ENCODE peak calls at places on chromosome 9, in four cellular contexts. A is GM23248, Y is GM12878, T is neural progenitor cell. N is an unnamed sample.

GRCh38 chr9:24616858-24617257 is 71.2 kb upstream of the IZUMO3 start:
- DNase-seq in A (no peak), Y (no peak), T (no peak), N (no peak)

GRCh38 chr9:37293664-37294524 is 128.6 kb upstream of the GRHPR start:
- DNase-seq in A (peak; percentile 58), Y (peak; percentile 91), T (peak; percentile 11), N (peak; percentile 27)

GRCh38 chr9:38393128-38393809 is 767 bp downstream of the ALDH1B1 start:
- DNase-seq in A (peak; percentile 34), Y (no peak), T (no peak), N (peak; percentile 8)

GRCh38 chr9:89352451-89352850 is 34.2 kb downstream of the SECISBP2 start:
- DNase-seq in A (no peak), Y (no peak), T (no peak), N (no peak)

GRCh38 chr9:91047993-91048607 is 246.5 kb downstream of the SYK start:
- DNase-seq in A (peak; percentile 90), Y (no peak), T (no peak), N (no peak)

GRCh38 chr9:108196332-108196731 is 659.5 kb downstream of the ACTL7B start:
- DNase-seq in A (no peak), Y (no peak), T (no peak), N (no peak)

GRCh38 chr9:33439731-33440130 is 7.7 kb downstream of the AQP3 start:
- DNase-seq in A (peak; percentile 66), Y (no peak), T (no peak), N (no peak)

GRCh38 chr9:130846487-130847305 is 11.6 kb downstream of the ABL1 start:
- DNase-seq in A (peak; percentile 79), Y (no peak), T (no peak), N (no peak)

GRCh38 chr9:100170556-100170955 is 71.5 kb downstream of the INVS start:
- DNase-seq in A (peak; percentile 19), Y (no peak), T (no peak), N (no peak)

GRCh38 chr9:97412628-97413382 is 909 bp downstream of the TDRD7 start:
- DNase-seq in A (peak; percentile 7), Y (no peak), T (no peak), N (peak; percentile 31)

GRCh38 chr9:2593754-2594153 is 27.8 kb upstream of the VLDLR start:
- DNase-seq in A (no peak), Y (no peak), T (no peak), N (no peak)

GRCh38 chr9:89036383-89036782 is 45.1 kb downstream of the S1PR3 start:
- DNase-seq in A (no peak), Y (no peak), T (no peak), N (no peak)

GRCh38 chr9:38380230-38380871 is 12.2 kb upstream of the ALDH1B1 start:
- DNase-seq in A (peak; percentile 45), Y (no peak), T (no peak), N (no peak)

GRCh38 chr9:101220341-101220740 is 164.5 kb downstream of the BAAT start:
- DNase-seq in A (no peak), Y (no peak), T (no peak), N (no peak)

GRCh38 chr9:94973491-94973941 is 247.0 kb downstream of the AOPEP start:
- DNase-seq in A (peak; percentile 42), Y (no peak), T (no peak), N (no peak)

GRCh38 chr9:26175264-26175663 is 497.0 kb upstream of the TUSC1 start:
- DNase-seq in A (peak; percentile 62), Y (no peak), T (no peak), N (no peak)

GRCh38 chr9:71909887-71910601 is 949 bp downstream of the ABHD17B start:
- DNase-seq in A (peak; percentile 63), Y (no peak), T (peak; percentile 86), N (peak; percentile 65)

GRCh38 chr9:127770905-127771569 is 7.4 kb downstream of the SH2D3C start:
- DNase-seq in A (peak; percentile 96), Y (peak; percentile 90), T (peak; percentile 99), N (peak; percentile 97)

GRCh38 chr9:88533951-88534455 is 975 bp upstream of the NXNL2 start:
- DNase-seq in A (peak; percentile 65), Y (no peak), T (peak; percentile 38), N (no peak)

GRCh38 chr9:37693265-37693664 is 42.5 kb downstream of the FRMPD1 start:
- DNase-seq in A (peak; percentile 35), Y (no peak), T (no peak), N (no peak)

GRCh38 chr9:20558609-20559016 is 63.7 kb downstream of the MLLT3 start:
- DNase-seq in A (peak; percentile 97), Y (no peak), T (peak; percentile 4), N (no peak)

GRCh38 chr9:70789086-70789485 is 332.3 kb downstream of the TRPM3 start:
- DNase-seq in A (no peak), Y (no peak), T (no peak), N (no peak)

GRCh38 chr9:34624475-34624984 is 4.2 kb upstream of the DCTN3 start:
- DNase-seq in A (no peak), Y (no peak), T (peak; percentile 86), N (no peak)

GRCh38 chr9:124790301-124790700 is 13.4 kb downstream of the OLFML2A start:
- DNase-seq in A (no peak), Y (no peak), T (no peak), N (no peak)

GRCh38 chr9:37324691-37325490 is 97.6 kb upstream of the GRHPR start:
- DNase-seq in A (no peak), Y (no peak), T (peak; percentile 51), N (no peak)

GRCh38 chr9:126624912-126625311 is 11.2 kb downstream of the LMX1B start:
- DNase-seq in A (no peak), Y (no peak), T (peak; percentile 84), N (no peak)

GRCh38 chr9:78714591-78714990 is 417.7 kb downstream of the PSAT1 start:
- DNase-seq in A (peak; percentile 75), Y (no peak), T (no peak), N (no peak)

GRCh38 chr9:121686930-121687541 is 35.6 kb downstream of the DAB2IP start:
- DNase-seq in A (peak; percentile 78), Y (peak; percentile 8), T (peak; percentile 74), N (peak; percentile 74)

GRCh38 chr9:133701321-133701980 is 36.7 kb downstream of the SARDH start:
- DNase-seq in A (peak; percentile 43), Y (no peak), T (no peak), N (peak; percentile 55)

GRCh38 chr9:111023090-111023489 is 15.2 kb downstream of the LPAR1 start:
- DNase-seq in A (no peak), Y (no peak), T (no peak), N (no peak)

GRCh38 chr9:27181381-27181780 is 72.4 kb downstream of the TEK start:
- DNase-seq in A (peak; percentile 84), Y (no peak), T (no peak), N (no peak)

GRCh38 chr9:131473198-131473885 is 29.4 kb upstream of the POMT1 start:
- DNase-seq in A (no peak), Y (no peak), T (no peak), N (no peak)

GRCh38 chr9:130707225-130707976 is 13.8 kb downstream of the EXOSC2 start:
- DNase-seq in A (peak; percentile 74), Y (no peak), T (peak; percentile 83), N (peak; percentile 64)

GRCh38 chr9:104263942-104264341 is 169.8 kb downstream of the SMC2 start:
- DNase-seq in A (no peak), Y (no peak), T (no peak), N (no peak)

DNA sequence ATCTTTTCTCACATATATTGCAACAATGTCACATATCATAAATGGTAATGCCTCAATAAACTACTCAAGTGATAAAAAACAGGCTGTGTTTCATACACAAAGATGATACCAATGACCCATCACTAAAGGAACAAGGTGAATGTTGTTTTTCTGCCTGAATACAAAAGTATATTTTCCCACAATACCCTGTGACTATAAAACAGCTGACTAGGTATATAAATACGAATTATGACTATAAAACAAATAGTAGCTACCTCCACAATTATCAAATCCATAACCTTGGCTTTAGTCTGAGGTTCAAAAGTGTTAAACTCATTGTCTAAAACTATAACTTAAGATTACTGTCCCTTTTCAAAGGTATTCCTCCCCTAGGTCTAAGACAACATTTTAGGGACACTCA is 58.7 kb downstream of the MPDZ start:
- DNase-seq in A (no peak), Y (no peak), T (no peak), N (no peak)
- H2AFZ ChIP-seq in A (no peak overlapping the region), Y (no peak overlapping the region), T (no peak overlapping the region), N (no peak overlapping the region)

GRCh38 chr9:92807031-92807756 is 42.6 kb upstream of the BICD2 start:
- DNase-seq in A (no peak), Y (no peak), T (peak; percentile 11), N (no peak)
- TF ChIP-seq EZH2 in A (peak; percentile 86), Y (no peak), T (no peak), N (no peak)

GRCh38 chr9:84694248-84694647 is 24.7 kb downstream of the NTRK2 start:
- DNase-seq in A (no peak), Y (peak; percentile 59), T (no peak), N (no peak)

GRCh38 chr9:84697042-84697441 is 27.5 kb downstream of the NTRK2 start:
- DNase-seq in A (no peak), Y (no peak), T (no peak), N (no peak)

GRCh38 chr9:84697494-84698114 is 28.1 kb downstream of the NTRK2 start:
- DNase-seq in A (peak; percentile 68), Y (no peak), T (peak; percentile 84), N (peak; percentile 40)

DNA sequence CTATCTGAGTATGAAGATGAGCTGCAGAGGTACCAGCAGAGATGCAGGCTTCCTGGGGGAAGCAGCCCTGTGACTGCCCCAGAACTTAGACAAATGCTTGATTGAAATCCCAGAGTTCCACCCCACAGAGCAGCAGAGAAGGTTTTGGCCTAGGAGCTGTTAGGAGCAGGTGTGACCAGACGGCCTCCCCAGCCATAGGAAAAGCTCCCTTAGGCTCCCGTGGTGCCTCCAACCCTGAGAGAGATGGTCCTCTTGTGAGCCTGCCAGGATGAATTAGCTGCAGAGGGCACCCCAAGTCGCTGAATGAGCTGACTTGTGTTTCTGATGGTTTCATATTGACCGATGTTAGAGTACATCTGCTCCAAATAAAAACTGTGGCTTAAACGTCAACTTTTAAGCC is 22.1 kb downstream of the NTRK2 start:
- DNase-seq in A (no peak), Y (no peak), T (no peak), N (no peak)
- H2AFZ ChIP-seq in A (no peak overlapping the region), Y (no peak overlapping the region), T (peak overlapping the region; percentile 20), N (no peak overlapping the region)

DNA sequence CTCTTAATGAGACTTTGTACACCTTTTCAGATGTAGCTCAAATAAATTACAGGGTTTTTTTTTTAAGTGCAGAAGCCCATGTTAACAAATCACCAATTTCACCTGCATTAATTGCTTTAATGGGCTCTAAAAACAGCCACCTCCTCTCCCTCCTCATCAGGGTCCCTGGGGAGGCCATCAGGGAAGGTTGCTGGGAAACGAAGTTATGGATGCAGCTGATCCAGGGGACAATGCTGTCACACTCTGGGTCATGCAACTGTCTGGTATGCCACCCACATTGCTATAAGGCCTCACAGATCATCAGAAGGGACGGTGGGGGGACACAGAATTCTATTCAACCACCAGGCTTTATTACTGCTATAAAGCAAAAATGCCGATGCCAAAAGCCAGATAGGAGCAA is 9.3 kb downstream of the WHRN start:
- DNase-seq in A (no peak), Y (no peak), T (no peak), N (no peak)
- TF ChIP-seq EZH2 in A (no peak), Y (no peak), T (no peak), N (no peak)

GRCh38 chr9:30201024-30201423 is 2183.4 kb upstream of the ACO1 start:
- DNase-seq in A (no peak), Y (no peak), T (no peak), N (no peak)

GRCh38 chr9:30197954-30198353 is 2186.5 kb upstream of the ACO1 start:
- DNase-seq in A (no peak), Y (no peak), T (peak; percentile 14), N (no peak)

GRCh38 chr9:30198463-30199309 is 2185.8 kb upstream of the ACO1 start:
- DNase-seq in A (no peak), Y (no peak), T (no peak), N (no peak)
- H2AFZ ChIP-seq in A (no peak overlapping the region), Y (no peak overlapping the region), T (no peak overlapping the region), N (no peak overlapping the region)

N was measured in DND-41.